ENCODE peak calls at places on chromosomes 12 and 14, in nine cellular contexts. One of them, this sample, is unnamed.

GRCh38 chr14:106442857-106443256 is 916.5 kb downstream of the TMEM121 start:
- DNase-seq in CD4-positive, alpha-beta T cell: peak
- DNase-seq in SJSA1: no peak
- DNase-seq in cardiac muscle cell: no peak
- DNase-seq in EL: no peak
- DNase-seq in AG20443: no peak
- DNase-seq in neural progenitor cell: no peak
- DNase-seq in right cardiac atrium: no peak
- DNase-seq in nucleus accumbens: no peak
- DNase-seq in this sample: no peak

GRCh38 chr12:105626653-105627052 is 296.2 kb downstream of the C12orf75 start:
- DNase-seq in neural progenitor cell: no peak
- DNase-seq in right cardiac atrium: no peak
- DNase-seq in SJSA1: no peak
- DNase-seq in EL: no peak
- DNase-seq in CD4-positive, alpha-beta T cell: no peak
- DNase-seq in AG20443: no peak
- DNase-seq in cardiac muscle cell: no peak
- DNase-seq in nucleus accumbens: no peak
- DNase-seq in this sample: no peak

GRCh38 chr14:56333361-56334279 is 215.4 kb downstream of the PELI2 start:
- DNase-seq in CD4-positive, alpha-beta T cell: no peak
- DNase-seq in EL: peak
- DNase-seq in right cardiac atrium: no peak
- DNase-seq in cardiac muscle cell: no peak
- DNase-seq in SJSA1: peak
- DNase-seq in nucleus accumbens: no peak
- DNase-seq in neural progenitor cell: no peak
- DNase-seq in AG20443: peak
- DNase-seq in this sample: no peak

GRCh38 chr12:91127751-91128150 is 16.5 kb upstream of the LUM start:
- DNase-seq in SJSA1: peak
- DNase-seq in CD4-positive, alpha-beta T cell: no peak
- DNase-seq in AG20443: peak
- DNase-seq in EL: peak
- DNase-seq in right cardiac atrium: no peak
- DNase-seq in neural progenitor cell: no peak
- DNase-seq in nucleus accumbens: no peak
- DNase-seq in cardiac muscle cell: no peak
- DNase-seq in this sample: no peak

GRCh38 chr14:93892923-93893549 is 34.1 kb upstream of the FAM181A start:
- DNase-seq in CD4-positive, alpha-beta T cell: peak
- DNase-seq in AG20443: peak
- DNase-seq in nucleus accumbens: peak
- DNase-seq in right cardiac atrium: peak
- DNase-seq in EL: peak
- DNase-seq in cardiac muscle cell: peak
- DNase-seq in SJSA1: peak
- DNase-seq in neural progenitor cell: peak
- DNase-seq in this sample: peak

GRCh38 chr12:64903738-64904137 is 79.3 kb downstream of the TBC1D30 start:
- DNase-seq in AG20443: no peak
- DNase-seq in CD4-positive, alpha-beta T cell: no peak
- DNase-seq in SJSA1: no peak
- DNase-seq in cardiac muscle cell: no peak
- DNase-seq in EL: peak
- DNase-seq in nucleus accumbens: no peak
- DNase-seq in right cardiac atrium: no peak
- DNase-seq in neural progenitor cell: no peak
- DNase-seq in this sample: no peak

GRCh38 chr14:69270795-69271708 is 11.1 kb downstream of the GALNT16 start:
- DNase-seq in EL: peak
- DNase-seq in AG20443: no peak
- DNase-seq in neural progenitor cell: no peak
- DNase-seq in CD4-positive, alpha-beta T cell: no peak
- DNase-seq in cardiac muscle cell: no peak
- DNase-seq in nucleus accumbens: no peak
- DNase-seq in SJSA1: no peak
- DNase-seq in right cardiac atrium: peak
- DNase-seq in this sample: no peak

GRCh38 chr12:22543246-22544037 is 900 bp downstream of the C2CD5 start:
- DNase-seq in right cardiac atrium: peak
- DNase-seq in neural progenitor cell: peak
- DNase-seq in AG20443: peak
- DNase-seq in cardiac muscle cell: peak
- DNase-seq in nucleus accumbens: peak
- DNase-seq in CD4-positive, alpha-beta T cell: peak
- DNase-seq in SJSA1: no peak
- DNase-seq in EL: no peak
- DNase-seq in this sample: peak

GRCh38 chr12:39503445-39503844 is 60.5 kb upstream of the KIF21A start:
- DNase-seq in cardiac muscle cell: no peak
- DNase-seq in CD4-positive, alpha-beta T cell: no peak
- DNase-seq in nucleus accumbens: no peak
- DNase-seq in neural progenitor cell: no peak
- DNase-seq in EL: peak
- DNase-seq in SJSA1: no peak
- DNase-seq in right cardiac atrium: no peak
- DNase-seq in AG20443: peak
- DNase-seq in this sample: no peak

GRCh38 chr12:108305520-108305919 is 33.6 kb downstream of the CMKLR1 start:
- DNase-seq in neural progenitor cell: no peak
- DNase-seq in EL: peak
- DNase-seq in cardiac muscle cell: peak
- DNase-seq in CD4-positive, alpha-beta T cell: no peak
- DNase-seq in SJSA1: no peak
- DNase-seq in nucleus accumbens: peak
- DNase-seq in AG20443: peak
- DNase-seq in right cardiac atrium: peak
- DNase-seq in this sample: no peak

GRCh38 chr14:20551606-20552005 is 9.2 kb downstream of the RNASE9 start:
- DNase-seq in right cardiac atrium: no peak
- DNase-seq in nucleus accumbens: no peak
- DNase-seq in EL: no peak
- DNase-seq in SJSA1: no peak
- DNase-seq in neural progenitor cell: no peak
- DNase-seq in cardiac muscle cell: no peak
- DNase-seq in CD4-positive, alpha-beta T cell: no peak
- DNase-seq in AG20443: no peak
- DNase-seq in this sample: no peak

GRCh38 chr12:132779781-132780353 is 18.2 kb upstream of the ANKLE2 start:
- DNase-seq in cardiac muscle cell: no peak
- DNase-seq in AG20443: no peak
- DNase-seq in SJSA1: no peak
- DNase-seq in right cardiac atrium: no peak
- DNase-seq in neural progenitor cell: no peak
- DNase-seq in nucleus accumbens: no peak
- DNase-seq in CD4-positive, alpha-beta T cell: no peak
- DNase-seq in EL: no peak
- DNase-seq in this sample: no peak

GRCh38 chr12:52234226-52234810 is 1.3 kb downstream of the KRT7 start:
- DNase-seq in EL: no peak
- DNase-seq in nucleus accumbens: no peak
- DNase-seq in right cardiac atrium: no peak
- DNase-seq in SJSA1: no peak
- DNase-seq in neural progenitor cell: no peak
- DNase-seq in CD4-positive, alpha-beta T cell: no peak
- DNase-seq in AG20443: no peak
- DNase-seq in cardiac muscle cell: no peak
- DNase-seq in this sample: no peak

GRCh38 chr14:49505026-49505766 is 81.0 kb downstream of the RPS29 start:
- DNase-seq in cardiac muscle cell: no peak
- DNase-seq in right cardiac atrium: no peak
- DNase-seq in neural progenitor cell: no peak
- DNase-seq in EL: peak
- DNase-seq in AG20443: no peak
- DNase-seq in nucleus accumbens: no peak
- DNase-seq in CD4-positive, alpha-beta T cell: no peak
- DNase-seq in SJSA1: no peak
- DNase-seq in this sample: no peak

GRCh38 chr12:94168041-94168440 is 19.7 kb downstream of the PLXNC1 start:
- DNase-seq in CD4-positive, alpha-beta T cell: no peak
- DNase-seq in EL: no peak
- DNase-seq in nucleus accumbens: no peak
- DNase-seq in SJSA1: no peak
- DNase-seq in neural progenitor cell: no peak
- DNase-seq in cardiac muscle cell: no peak
- DNase-seq in right cardiac atrium: no peak
- DNase-seq in AG20443: no peak
- DNase-seq in this sample: no peak